ENCODE peak calls at places on chromosomes 1 and 21, in four cellular contexts. T is upper lobe of right lung, M is kidney epithelial cell, X is Peyer's patch. O is an unnamed sample.

GRCh38 chr1:186738896-186739295 is 58.7 kb upstream of the PTGS2 start:
- DNase-seq in T (no peak), M (no peak), X (no peak), O (no peak)

GRCh38 chr1:62528015-62528414 is 69.3 kb upstream of the ANGPTL3 start:
- DNase-seq in T (no peak), M (no peak), X (peak), O (no peak)

GRCh38 chr1:161074676-161075368 is 5.1 kb upstream of the ARHGAP30 start:
- DNase-seq in T (no peak), M (no peak), X (no peak), O (no peak)

GRCh38 chr1:2783435-2784397 is 17.8 kb downstream of the TTC34 start:
- DNase-seq in T (no peak), M (no peak), X (peak), O (no peak)

GRCh38 chr1:81174052-81174451 is 626.7 kb upstream of the ADGRL2 start:
- DNase-seq in T (no peak), M (no peak), X (no peak), O (no peak)

GRCh38 chr1:6438047-6438525 is 13.5 kb downstream of the ESPN start:
- DNase-seq in T (no peak), M (no peak), X (peak), O (no peak)

GRCh38 chr1:193539731-193540459 is 353.5 kb upstream of the B3GALT2 start:
- DNase-seq in T (no peak), M (no peak), X (peak), O (no peak)

GRCh38 chr1:116491985-116492811 is 78.6 kb downstream of the CD58 start:
- DNase-seq in T (no peak), M (no peak), X (no peak), O (no peak)

GRCh38 chr1:184893695-184894094 is 80.6 kb downstream of the NIBAN1 start:
- DNase-seq in T (no peak), M (no peak), X (no peak), O (no peak)

GRCh38 chr1:201954263-201955008 is 867 bp upstream of the TIMM17A start:
- DNase-seq in T (no peak), M (no peak), X (no peak), O (no peak)

GRCh38 chr1:175885247-175885646 is 141.9 kb upstream of the TNR start:
- DNase-seq in T (no peak), M (no peak), X (no peak), O (peak)

GRCh38 chr1:5971471-5972197 is 20.6 kb downstream of the NPHP4 start:
- DNase-seq in T (no peak), M (no peak), X (no peak), O (no peak)

GRCh38 chr1:54850082-54850730 is 36.8 kb downstream of the DHCR24 start:
- DNase-seq in T (peak), M (no peak), X (no peak), O (no peak)

GRCh38 chr1:81186271-81186670 is 614.5 kb upstream of the ADGRL2 start:
- DNase-seq in T (no peak), M (no peak), X (no peak), O (no peak)

GRCh38 chr1:207805841-207806421 is 54.1 kb downstream of the CD46 start:
- DNase-seq in T (no peak), M (peak), X (peak), O (peak)

GRCh38 chr21:24424786-24425185 is 1182.5 kb downstream of the MRPL39 start:
- DNase-seq in T (no peak), M (no peak), X (no peak), O (no peak)

DNA sequence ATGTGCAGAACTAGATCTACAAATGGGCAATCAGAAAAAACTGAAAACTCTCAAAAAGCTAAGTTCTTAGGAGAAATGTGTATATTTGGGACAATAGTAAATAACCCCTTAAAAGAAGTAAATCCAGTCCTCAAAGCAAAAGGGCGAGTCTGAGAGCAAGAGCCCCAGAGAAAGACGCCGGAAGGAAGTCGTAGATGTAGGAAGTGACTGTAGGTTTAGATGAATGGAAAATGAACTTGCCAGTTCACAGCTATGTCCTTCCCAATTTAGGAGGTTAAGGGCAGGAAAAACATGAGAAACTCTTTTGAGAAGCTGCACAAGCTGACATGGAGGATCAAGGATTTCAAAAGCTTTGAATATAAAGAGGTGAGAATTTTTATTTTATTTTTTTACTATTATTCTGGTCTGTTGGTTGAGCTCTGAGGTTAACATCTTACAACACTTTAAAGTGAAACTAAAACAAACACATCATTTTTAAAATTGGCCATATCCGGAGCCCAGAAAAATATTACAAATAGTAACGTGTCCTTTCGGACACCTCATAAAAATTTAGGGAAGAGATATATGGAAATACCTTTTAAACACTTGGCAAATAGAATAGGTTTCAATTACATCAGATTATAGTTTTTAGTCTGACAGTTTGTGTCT is 1178.6 kb downstream of the MRPL39 start:
- DNase-seq in T (no peak), M (no peak), X (no peak), O (no peak)
- H3K4me3 ChIP-seq in T (peak), M (no peak), X (no peak), O (no peak)

DNA sequence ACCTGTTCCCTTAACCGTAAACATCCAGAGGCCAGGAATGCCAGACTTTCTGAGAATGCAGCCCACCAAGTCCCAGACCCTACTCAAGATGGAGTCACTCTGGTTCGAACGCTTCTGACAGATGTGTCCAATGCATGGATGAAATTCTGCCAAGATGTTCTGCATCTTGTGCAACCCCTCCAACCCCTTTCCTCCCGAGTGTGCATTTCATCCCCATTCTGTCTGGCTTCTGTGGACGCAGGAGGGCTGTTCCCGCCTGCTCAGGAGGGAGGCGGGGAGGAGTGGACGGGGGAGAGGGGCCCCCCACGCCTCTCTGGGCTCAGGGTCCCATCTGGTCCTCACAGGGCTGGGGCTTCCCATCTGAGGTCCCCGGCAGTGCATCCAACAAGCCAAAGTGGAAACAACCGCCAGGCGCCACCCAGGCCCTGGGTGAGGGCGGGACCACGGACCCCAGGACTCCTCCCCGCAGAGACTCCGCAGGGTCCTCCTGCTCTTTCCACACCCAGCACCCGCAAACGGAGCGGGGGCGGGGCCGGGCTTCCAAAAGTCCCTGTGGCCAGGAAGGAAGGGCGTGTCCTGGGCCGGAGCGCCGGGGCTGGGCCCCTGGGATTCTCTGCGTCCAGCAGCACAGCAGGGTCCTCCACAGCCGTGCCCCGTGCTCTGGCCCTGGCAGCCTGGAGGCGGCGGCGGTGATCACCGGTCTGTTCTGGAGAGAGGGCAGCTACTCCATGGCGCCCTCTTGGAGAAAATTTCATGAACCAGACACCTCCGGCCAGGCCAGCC is 27.7 kb upstream of the SUMO3 start:
- DNase-seq in T (peak), M (no peak), X (peak), O (no peak)
- TF ChIP-seq CTCF in T (peak), M (peak), X (no peak), O (peak)

GRCh38 chr1:173409613-173410012 is 67.5 kb upstream of the PRDX6 start:
- DNase-seq in T (peak), M (no peak), X (peak), O (no peak)
- H3K4me3 ChIP-seq in T (no peak), M (no peak), X (no peak), O (no peak)

GRCh38 chr1:28031173-28031572 is 57.2 kb downstream of the EYA3 start:
- DNase-seq in T (no peak), M (no peak), X (no peak), O (no peak)

GRCh38 chr1:28035420-28035819 is 53.0 kb downstream of the EYA3 start:
- DNase-seq in T (no peak), M (no peak), X (no peak), O (no peak)

GRCh38 chr1:28037946-28038345 is 50.5 kb downstream of the EYA3 start:
- DNase-seq in T (no peak), M (no peak), X (no peak), O (no peak)

GRCh38 chr1:28039341-28039740 is 49.1 kb downstream of the EYA3 start:
- DNase-seq in T (no peak), M (no peak), X (no peak), O (no peak)

GRCh38 chr1:28036431-28036830 is 52.0 kb downstream of the EYA3 start:
- DNase-seq in T (no peak), M (no peak), X (no peak), O (no peak)
- TF ChIP-seq CTCF in T (peak), M (peak), X (no peak), O (no peak)

O was measured in AG09309.